ENCODE peak calls at places on chromosomes 7 and 10, in four cellular contexts. S, Y, V and W are unnamed samples.
A peak's percentile ranks its signal among the peaks of the same experiment; 100 is the strongest.

GRCh38 chr7:98105942-98106544 is 619 bp upstream of the LMTK2 start:
- DNase-seq in Y (peak; percentile 78), V (no peak), S (no peak), W (no peak)

GRCh38 chr7:65798111-65799075 is 74.5 kb upstream of the VKORC1L1 start:
- DNase-seq in V (no peak), S (no peak), Y (no peak), W (no peak)

GRCh38 chr10:71548494-71548846 is 151.8 kb downstream of the CDH23 start:
- DNase-seq in Y (no peak), S (no peak), V (no peak), W (no peak)

GRCh38 chr10:109740436-109740835 is 182.9 kb downstream of the XPNPEP1 start:
- DNase-seq in Y (no peak), V (no peak), S (no peak), W (no peak)

GRCh38 chr10:77857272-77857671 is 69.3 kb downstream of the DLG5 start:
- DNase-seq in V (peak; percentile 82), Y (peak; percentile 61), S (no peak), W (no peak)

GRCh38 chr7:20306499-20306946 is 24.2 kb upstream of the ITGB8 start:
- DNase-seq in V (no peak), S (no peak), Y (no peak), W (no peak)

GRCh38 chr7:90404777-90405176 is 1.5 kb downstream of the CLDN12 start:
- DNase-seq in S (no peak), V (peak; percentile 58), Y (no peak), W (no peak)

GRCh38 chr7:100477871-100478248 is 1.2 kb downstream of the TSC22D4 start:
- DNase-seq in Y (no peak), S (no peak), V (no peak), W (peak; percentile 61)

GRCh38 chr10:12902959-12903358 is 98.6 kb downstream of the CCDC3 start:
- DNase-seq in Y (no peak), V (no peak), S (no peak), W (no peak)

GRCh38 chr10:12186324-12186723 is 9.4 kb downstream of the NUDT5 start:
- DNase-seq in S (no peak), Y (no peak), V (no peak), W (no peak)

GRCh38 chr10:44195120-44196007 is 189.5 kb downstream of the CXCL12 start:
- DNase-seq in Y (no peak), S (no peak), V (no peak), W (peak; percentile 66)

GRCh38 chr10:87804939-87805569 is 13.0 kb downstream of the ATAD1 start:
- DNase-seq in S (no peak), Y (no peak), V (no peak), W (no peak)

GRCh38 chr7:514651-515598 is 4.7 kb downstream of the PDGFA start:
- DNase-seq in V (no peak), S (no peak), Y (no peak), W (no peak)
- H3K4me1 ChIP-seq in V (peaks cover 77% of the 10 kb centered on the region), S (peaks cover 28% of the 10 kb centered on the region), Y (no peaks in the 10 kb centered on the region), W (peaks cover 10% of the 10 kb centered on the region)

GRCh38 chr10:122018951-122019413 is 30.0 kb downstream of the TACC2 start:
- DNase-seq in Y (no peak), V (peak; percentile 46), S (no peak), W (no peak)
- H3K27ac ChIP-seq in Y (no peak overlapping the region), V (peak overlapping the region; percentile 64), S (no peak overlapping the region), W (no peak overlapping the region)

DNA sequence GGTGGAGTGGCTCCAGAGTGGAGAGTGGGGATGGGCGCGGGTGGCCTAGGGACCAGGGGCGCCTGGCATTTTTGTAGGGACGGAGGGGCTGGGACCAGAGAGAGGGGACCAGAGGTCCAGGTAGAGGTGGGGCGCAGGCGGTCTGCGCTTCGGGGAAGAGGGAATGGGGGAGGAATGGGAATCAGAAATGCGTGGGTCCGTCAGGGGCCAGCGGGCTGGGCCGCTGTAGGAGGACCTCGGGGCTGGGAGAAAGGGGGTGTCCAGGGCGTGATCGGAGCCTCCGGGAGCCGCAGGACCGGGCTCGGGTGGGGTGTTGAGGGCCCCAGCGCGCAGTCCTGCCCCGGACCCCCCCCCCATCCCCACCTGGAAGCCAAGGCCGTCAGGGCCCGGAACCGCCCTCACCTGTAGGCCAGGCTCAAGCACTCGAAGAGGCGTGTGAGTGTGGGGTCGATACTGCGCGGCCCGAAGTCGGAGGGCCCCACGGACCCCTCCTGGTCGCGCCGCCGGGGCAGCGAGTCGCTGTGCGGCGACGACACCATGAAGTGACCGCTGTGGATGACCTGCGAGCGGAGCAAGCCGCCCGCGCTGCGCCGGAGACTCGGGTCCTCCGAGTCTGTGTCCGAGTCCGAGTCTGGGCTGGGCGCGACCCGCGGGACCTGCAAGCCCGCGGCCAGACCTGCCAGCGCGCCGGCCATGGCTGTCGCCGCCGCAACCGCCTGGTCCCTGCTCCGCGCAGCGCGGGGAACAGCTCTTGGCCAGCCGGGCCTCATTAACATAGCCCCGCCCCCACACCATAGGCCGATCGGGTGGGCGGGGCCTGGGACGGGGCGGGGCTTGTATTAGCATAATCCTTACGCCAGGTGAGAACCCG is at the start of gene MLXIPL:
- DNase-seq in Y (peak; percentile 84), V (peak; percentile 90), S (peak; percentile 75), W (peak; percentile 52)
- TF ChIP-seq POLR2A in Y (no peak), V (peak; percentile 74), S (peak; percentile 90), W (no peak)

DNA sequence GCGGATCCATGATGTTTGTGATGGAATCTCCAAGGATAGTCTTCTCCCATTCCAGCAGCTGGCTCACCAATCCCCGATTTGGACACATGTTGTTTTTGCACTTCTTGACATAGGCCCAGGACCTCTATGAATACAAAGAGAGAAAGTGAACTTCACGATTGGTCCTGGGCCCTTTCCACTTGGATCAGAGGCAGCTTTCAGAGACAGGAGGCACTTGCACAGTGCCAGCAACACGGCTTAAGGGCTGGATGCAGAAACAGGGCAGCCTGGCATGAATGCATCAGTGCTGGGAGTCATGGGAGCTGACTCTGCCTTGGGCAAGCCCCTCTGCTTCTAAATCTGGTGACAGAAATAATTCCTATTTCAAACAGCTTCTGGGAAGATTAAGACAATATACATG is 2.1 kb upstream of the TMEM120A start:
- DNase-seq in S (no peak), Y (peak; percentile 39), V (no peak), W (peak; percentile 24)
- H3K4me1 ChIP-seq in S (peaks cover 18% of the 10 kb centered on the region), Y (peaks cover 11% of the 10 kb centered on the region), V (peaks cover 21% of the 10 kb centered on the region), W (peaks cover 9% of the 10 kb centered on the region)

GRCh38 chr10:4541292-4541691 is 284.7 kb upstream of the AKR1E2 start:
- DNase-seq in S (peak; percentile 81), V (no peak), Y (no peak), W (no peak)

GRCh38 chr10:4532976-4533375 is 293.0 kb upstream of the AKR1E2 start:
- DNase-seq in Y (no peak), V (no peak), S (no peak), W (no peak)

GRCh38 chr10:4533626-4534025 is 292.4 kb upstream of the AKR1E2 start:
- DNase-seq in Y (no peak), S (no peak), V (no peak), W (no peak)

GRCh38 chr10:4535531-4535930 is 290.5 kb upstream of the AKR1E2 start:
- DNase-seq in V (no peak), S (no peak), Y (no peak), W (no peak)

GRCh38 chr10:4538016-4538415 is 288.0 kb upstream of the AKR1E2 start:
- DNase-seq in V (no peak), Y (no peak), S (no peak), W (no peak)
- H3K27ac ChIP-seq in V (no peak overlapping the region), Y (no peak overlapping the region), S (no peak overlapping the region), W (no peak overlapping the region)

GRCh38 chr10:96699613-96700012 is 20.7 kb downstream of the PIK3AP1 start:
- DNase-seq in V (no peak), Y (no peak), S (no peak), W (no peak)
- TF ChIP-seq POLR2A in V (no peak), Y (no peak), S (no peak), W (no peak)

GRCh38 chr7:30474893-30475292 is 3.7 kb downstream of the NOD1 start:
- DNase-seq in V (no peak), S (no peak), Y (no peak), W (no peak)

GRCh38 chr7:30473903-30474302 is 4.7 kb downstream of the NOD1 start:
- DNase-seq in S (no peak), Y (no peak), V (no peak), W (no peak)

GRCh38 chr7:30475580-30475979 is 3.0 kb downstream of the NOD1 start:
- DNase-seq in V (no peak), S (no peak), Y (no peak), W (no peak)

GRCh38 chr7:30473393-30473775 is 5.2 kb downstream of the NOD1 start:
- DNase-seq in Y (no peak), V (no peak), S (no peak), W (no peak)

DNA sequence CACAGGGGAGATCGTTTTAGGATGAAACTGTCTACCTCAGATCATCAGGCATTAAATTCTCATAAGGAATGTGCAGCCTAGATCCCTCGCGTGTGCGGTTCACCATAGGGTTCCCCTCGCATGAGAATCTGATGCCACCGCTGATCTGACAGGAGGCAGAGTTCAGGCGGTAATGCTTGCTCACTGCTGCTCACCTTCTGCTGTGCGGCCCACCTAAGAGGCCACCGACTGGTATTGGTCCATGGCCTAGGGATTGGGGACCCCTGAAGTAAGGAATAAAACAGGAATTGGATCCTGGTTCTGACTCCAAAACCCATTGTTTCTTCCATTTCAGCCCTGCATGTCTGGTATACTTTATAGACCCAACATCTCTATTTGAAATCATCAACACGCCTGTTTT is 4.1 kb downstream of the NOD1 start:
- DNase-seq in S (no peak), Y (no peak), V (no peak), W (no peak)
- H3K4me1 ChIP-seq in S (peaks cover 22% of the 10 kb centered on the region), Y (peaks cover 55% of the 10 kb centered on the region), V (peaks cover 94% of the 10 kb centered on the region), W (peaks cover 47% of the 10 kb centered on the region)

DNA sequence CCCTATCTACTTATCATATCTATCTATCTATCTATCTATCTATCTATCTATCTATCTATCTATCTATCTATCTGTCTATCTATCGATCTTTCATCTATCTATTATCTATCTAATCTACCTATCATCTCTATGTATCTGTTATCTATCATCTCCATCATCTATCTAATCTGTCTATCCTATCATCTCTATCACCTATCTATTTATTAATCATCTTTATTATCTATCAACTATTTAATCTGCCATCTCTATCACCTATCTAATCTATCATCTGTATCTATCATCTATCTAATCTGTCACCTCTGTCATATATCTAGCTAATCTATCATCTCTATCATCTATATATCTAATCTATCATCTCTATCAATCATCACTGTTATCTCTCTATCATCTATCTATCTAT is 736.3 kb downstream of the TYW1 start:
- DNase-seq in S (no peak), Y (no peak), V (no peak), W (no peak)
- H3K27ac ChIP-seq in S (no peak overlapping the region), Y (no peak overlapping the region), V (no peak overlapping the region), W (no peak overlapping the region)

GRCh38 chr10:113056468-113057021 is 106.5 kb downstream of the TCF7L2 start:
- DNase-seq in V (no peak), Y (no peak), S (no peak), W (no peak)
- TF ChIP-seq POLR2A in V (no peak), Y (no peak), S (no peak), W (no peak)